ENCODE peak calls at places on chromosome 13, in four cellular contexts. H is NCI-H2029, V is NCI-H774, J is fibroblast of the conjunctiva. O is an unnamed sample.

GRCh38 chr13:97212540-97213146 is 9.5 kb upstream of the MBNL2 start:
- DNase-seq in H (no peak), J (peak), V (peak), O (no peak)

GRCh38 chr13:92354583-92354982 is 872.0 kb upstream of the GPC6 start:
- DNase-seq in V (no peak), H (no peak), J (no peak), O (no peak)

GRCh38 chr13:109180905-109181425 is 551.6 kb downstream of the MYO16 start:
- DNase-seq in H (no peak), V (no peak), J (peak), O (no peak)

GRCh38 chr13:114130708-114131580 is 1.5 kb downstream of the RASA3 start:
- DNase-seq in V (no peak), H (peak), J (no peak), O (peak)

GRCh38 chr13:57075588-57075987 is 65.1 kb upstream of the PRR20A start:
- DNase-seq in V (no peak), H (no peak), J (no peak), O (no peak)

GRCh38 chr13:113874579-113875428 is 10.9 kb upstream of the GAS6 start:
- DNase-seq in V (no peak), J (no peak), H (no peak), O (no peak)

GRCh38 chr13:76522083-76522755 is 364.0 kb downstream of the KCTD12 start:
- DNase-seq in H (no peak), V (no peak), J (peak), O (no peak)

GRCh38 chr13:32986552-32986951 is 29.7 kb upstream of the KL start:
- DNase-seq in V (no peak), H (no peak), J (no peak), O (no peak)

GRCh38 chr13:59178344-59178743 is 985.4 kb downstream of the DIAPH3 start:
- DNase-seq in V (no peak), J (no peak), H (no peak), O (no peak)

GRCh38 chr13:46864941-46865340 is 31.9 kb downstream of the HTR2A start:
- DNase-seq in H (no peak), J (no peak), V (no peak), O (no peak)

GRCh38 chr13:77574076-77574475 is 38.6 kb downstream of the SCEL start:
- DNase-seq in V (no peak), J (no peak), H (no peak), O (no peak)

GRCh38 chr13:48579167-48579918 is 46.5 kb upstream of the RCBTB2 start:
- DNase-seq in J (no peak), V (no peak), H (no peak), O (no peak)

GRCh38 chr13:89899302-89900103 is 1448.0 kb upstream of the MIR17HG start:
- DNase-seq in J (no peak), V (no peak), H (no peak), O (no peak)

GRCh38 chr13:39452412-39452811 is 150.6 kb downstream of the LHFPL6 start:
- DNase-seq in V (no peak), J (no peak), H (no peak), O (no peak)

GRCh38 chr13:90628471-90628870 is 719.0 kb upstream of the MIR17HG start:
- DNase-seq in J (no peak), V (no peak), H (no peak), O (no peak)

GRCh38 chr13:33277946-33278345 is 7.6 kb downstream of the STARD13 start:
- DNase-seq in V (no peak), J (no peak), H (no peak), O (no peak)

GRCh38 chr13:98254541-98254940 is 77.5 kb upstream of the RNF113B start:
- DNase-seq in V (no peak), H (no peak), J (peak), O (no peak)

GRCh38 chr13:49563513-49563912 is 21.8 kb downstream of the RCBTB1 start:
- DNase-seq in V (no peak), J (peak), H (no peak), O (no peak)

GRCh38 chr13:36421447-36421846 is 10.8 kb upstream of the CCNA1 start:
- DNase-seq in J (no peak), H (no peak), V (no peak), O (no peak)

GRCh38 chr13:108686027-108686426 is 56.6 kb downstream of the MYO16 start:
- DNase-seq in H (no peak), V (no peak), J (no peak), O (no peak)

GRCh38 chr13:19089315-19089714 is 92.3 kb downstream of the TUBA3C start:
- DNase-seq in V (no peak), H (no peak), J (no peak), O (no peak)

O was measured in NCI-H2107.